ENCODE peak calls at places on chromosomes 12 and 14, in four cellular contexts. T is GM06990; N is lower leg skin; J is CD8-positive, alpha-beta T cell. K is an unnamed sample.

GRCh38 chr12:20426191-20426590 is 57.9 kb downstream of the PDE3A start:
- DNase-seq in T (no peak), N (peak; percentile 46), J (no peak), K (no peak)

GRCh38 chr14:40574780-40575179 is 1031.9 kb upstream of the LRFN5 start:
- DNase-seq in T (no peak), N (no peak), J (no peak), K (no peak)

GRCh38 chr12:22527999-22528398 is 16.3 kb downstream of the C2CD5 start:
- DNase-seq in T (no peak), N (no peak), J (no peak), K (no peak)

GRCh38 chr12:65823481-65824313 is 586 bp upstream of the HMGA2 start:
- DNase-seq in T (peak; percentile 8), N (no peak), J (no peak), K (no peak)

GRCh38 chr14:92513204-92513965 is at the start of gene RIN3:
- DNase-seq in T (peak; percentile 62), N (no peak), J (peak; percentile 35), K (no peak)

GRCh38 chr12:7868391-7868790 is 4.3 kb downstream of the SLC2A14 start:
- DNase-seq in T (no peak), N (no peak), J (no peak), K (no peak)

GRCh38 chr14:53127832-53128231 is 25.3 kb downstream of the DDHD1 start:
- DNase-seq in T (no peak), N (no peak), J (no peak), K (no peak)

GRCh38 chr14:85535916-85536834 is 6.2 kb downstream of the FLRT2 start:
- DNase-seq in T (no peak), N (no peak), J (no peak), K (no peak)

GRCh38 chr12:65121049-65121955 is at the start of gene WIF1:
- DNase-seq in T (peak; percentile 30), N (no peak), J (no peak), K (no peak)

GRCh38 chr14:104521816-104522745 is 57.5 kb upstream of the C14orf180 start:
- DNase-seq in T (no peak), N (no peak), J (no peak), K (no peak)

GRCh38 chr12:128817115-128818015 is 6.4 kb downstream of the SLC15A4 start:
- DNase-seq in T (no peak), N (peak; percentile 33), J (no peak), K (no peak)

GRCh38 chr12:54689034-54689372 is 40.8 kb upstream of the DCD start:
- DNase-seq in T (no peak), N (no peak), J (no peak), K (no peak)

GRCh38 chr14:63512861-63513260 is 30.3 kb downstream of the PPP2R5E start:
- DNase-seq in T (peak; percentile 16), N (no peak), J (no peak), K (no peak)

GRCh38 chr14:93954900-93955891 is 21.2 kb downstream of the ASB2 start:
- DNase-seq in T (peak; percentile 70), N (no peak), J (peak; percentile 38), K (peak; percentile 5)
- H3K4me3 ChIP-seq in T (peak overlapping the region; percentile 61), N (no peak overlapping the region), J (no peak overlapping the region), K (no peak overlapping the region)

DNA sequence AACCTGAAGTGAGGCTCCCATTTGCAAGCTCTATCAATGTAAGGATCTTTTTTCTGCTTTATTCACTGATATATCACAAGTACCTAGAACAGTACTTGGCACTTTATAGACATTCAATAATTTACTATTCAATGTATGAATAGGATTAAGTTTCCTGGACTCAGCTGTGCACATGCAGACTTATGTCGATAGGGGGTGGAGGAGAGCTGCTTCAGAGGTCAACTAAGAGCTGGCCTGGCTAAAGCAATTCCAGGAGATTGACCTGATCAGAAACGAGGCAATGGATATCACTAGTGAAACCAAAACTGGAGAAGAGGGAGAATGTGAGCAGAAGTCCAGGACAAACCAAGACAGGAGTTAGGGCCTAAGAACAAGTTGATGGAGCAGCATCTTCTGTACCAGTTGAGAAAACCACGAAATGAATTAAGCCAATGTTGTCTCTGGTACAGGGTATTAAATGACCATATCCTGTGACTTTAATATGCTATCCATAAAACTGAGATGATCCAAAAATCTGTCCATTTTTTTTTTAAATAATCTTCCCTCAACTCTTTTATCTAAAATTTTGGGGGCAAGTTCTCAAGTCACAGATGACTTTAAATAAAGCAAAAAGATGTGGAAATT is 169.2 kb downstream of the PIK3C2G start:
- DNase-seq in T (no peak), N (no peak), J (no peak), K (no peak)
- TF ChIP-seq CTCF in T (peak; percentile 68), N (no peak), J (no peak), K (peak; percentile 62)

GRCh38 chr14:91381801-91382670 is 35.6 kb downstream of the CCDC88C start:
- DNase-seq in T (no peak), N (no peak), J (no peak), K (no peak)
- H3K4me3 ChIP-seq in T (no peak overlapping the region), N (no peak overlapping the region), J (no peak overlapping the region), K (no peak overlapping the region)

DNA sequence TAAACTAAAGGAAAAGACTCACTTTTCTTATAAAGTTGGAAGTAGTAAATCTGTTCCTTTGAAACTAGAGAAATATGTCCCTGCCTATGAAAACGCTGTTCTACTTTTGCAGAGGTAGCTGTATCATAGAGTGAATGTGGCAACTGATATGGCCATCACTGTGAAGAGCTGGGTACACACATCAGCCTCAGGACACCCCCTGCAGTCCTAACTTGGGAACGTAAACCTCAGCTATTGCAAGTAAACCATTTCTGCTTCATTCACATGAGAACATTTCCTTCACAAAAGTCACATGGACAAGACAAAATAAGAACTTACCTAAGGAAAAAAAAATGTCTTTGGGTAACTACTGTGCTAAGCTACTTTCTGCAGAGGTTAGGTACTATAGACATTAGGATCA is 233.3 kb upstream of the PPFIA2 start:
- DNase-seq in T (no peak), N (no peak), J (no peak), K (no peak)
- TF ChIP-seq CTCF in T (no peak), N (no peak), J (no peak), K (no peak)

GRCh38 chr12:5348491-5348890 is 83.4 kb upstream of the NTF3 start:
- DNase-seq in T (no peak), N (no peak), J (no peak), K (no peak)

GRCh38 chr12:5348057-5348456 is 83.9 kb upstream of the NTF3 start:
- DNase-seq in T (no peak), N (no peak), J (no peak), K (no peak)

GRCh38 chr12:5344131-5344530 is 87.8 kb upstream of the NTF3 start:
- DNase-seq in T (no peak), N (no peak), J (no peak), K (no peak)

GRCh38 chr12:5345534-5345933 is 86.4 kb upstream of the NTF3 start:
- DNase-seq in T (no peak), N (no peak), J (no peak), K (no peak)

DNA sequence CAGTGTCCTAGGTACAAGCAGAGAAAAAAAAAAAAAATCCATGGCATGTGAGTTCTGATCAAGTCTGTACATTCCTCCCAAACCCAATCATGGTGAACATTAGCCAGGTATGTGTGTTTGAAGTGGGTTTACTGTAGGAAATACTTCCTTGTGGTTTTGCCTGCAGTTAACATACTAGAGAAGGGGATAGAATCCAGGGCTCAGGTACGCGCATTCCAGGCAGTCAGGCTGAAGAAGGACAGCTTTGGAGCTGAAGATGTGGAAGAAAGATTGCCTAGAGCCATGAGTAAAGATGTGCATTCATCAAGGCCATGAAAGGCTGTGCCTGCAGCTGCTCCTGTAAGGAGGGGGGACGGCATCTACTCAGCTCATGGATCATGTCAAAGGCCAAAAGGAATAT is 88.2 kb upstream of the NTF3 start:
- DNase-seq in T (no peak), N (no peak), J (no peak), K (no peak)
- H3K4me3 ChIP-seq in T (no peak overlapping the region), N (no peak overlapping the region), J (no peak overlapping the region), K (no peak overlapping the region)

GRCh38 chr12:108638997-108639822 is 5.5 kb upstream of the SELPLG start:
- DNase-seq in T (no peak), N (no peak), J (no peak), K (no peak)
- TF ChIP-seq CTCF in T (no peak), N (no peak), J (no peak), K (no peak)

GRCh38 chr12:58529897-58530296 is 390.4 kb downstream of the LRIG3 start:
- DNase-seq in T (no peak), N (peak; percentile 35), J (no peak), K (no peak)
- H3K4me3 ChIP-seq in T (no peak overlapping the region), N (no peak overlapping the region), J (no peak overlapping the region), K (no peak overlapping the region)

GRCh38 chr12:4052691-4053090 is 179.5 kb upstream of the PARP11 start:
- DNase-seq in T (no peak), N (no peak), J (no peak), K (no peak)
- TF ChIP-seq CTCF in T (no peak), N (no peak), J (no peak), K (no peak)

GRCh38 chr14:61860294-61860918 is 98.2 kb downstream of the SNAPC1 start:
- DNase-seq in T (peak; percentile 40), N (no peak), J (peak; percentile 31), K (peak; percentile 65)
- H3K4me3 ChIP-seq in T (no peak overlapping the region), N (no peak overlapping the region), J (no peak overlapping the region), K (no peak overlapping the region)

GRCh38 chr14:51298895-51299294 is 58.8 kb downstream of the TMX1 start:
- DNase-seq in T (no peak), N (no peak), J (no peak), K (no peak)
- TF ChIP-seq CTCF in T (no peak), N (no peak), J (no peak), K (no peak)

K was measured in DND-41.